ENCODE peak calls at places on chromosome 15, in eight cellular contexts. R, E, T, V, N, W, G and L are unnamed samples.

GRCh38 chr15:86362556-86362955 is 282.9 kb downstream of the AGBL1 start:
- DNase-seq in W (no peak), E (peak), V (no peak), G (no peak), R (no peak), N (no peak), T (no peak), L (no peak)

GRCh38 chr15:25545017-25545416 is 106.2 kb upstream of the UBE3A start:
- DNase-seq in E (no peak), G (no peak), R (no peak), V (no peak), T (no peak), W (no peak), N (no peak), L (no peak)

GRCh38 chr15:48096813-48097212 is 24.0 kb upstream of the SLC24A5 start:
- DNase-seq in E (peak), W (no peak), R (no peak), T (no peak), V (no peak), N (peak), G (no peak), L (no peak)

GRCh38 chr15:70604671-70605070 is 158.7 kb downstream of the UACA start:
- DNase-seq in V (no peak), W (no peak), E (no peak), G (peak), R (no peak), N (peak), T (no peak), L (no peak)

GRCh38 chr15:31046759-31047359 is 54.7 kb downstream of the TRPM1 start:
- DNase-seq in G (no peak), R (peak), T (no peak), W (no peak), E (no peak), N (no peak), V (no peak), L (no peak)

GRCh38 chr15:48062476-48062875 is 58.3 kb upstream of the SLC24A5 start:
- DNase-seq in R (no peak), W (no peak), N (peak), T (no peak), V (no peak), E (no peak), G (no peak), L (no peak)

GRCh38 chr15:48550822-48551525 is 94.5 kb downstream of the FBN1 start:
- DNase-seq in T (no peak), W (no peak), N (no peak), R (no peak), E (no peak), G (no peak), V (no peak), L (no peak)

GRCh38 chr15:47466357-47466756 is 250.9 kb upstream of the SEMA6D start:
- DNase-seq in R (no peak), V (no peak), W (no peak), T (no peak), G (no peak), E (peak), N (peak), L (no peak)

GRCh38 chr15:61115241-61115640 is 113.9 kb downstream of the RORA start:
- DNase-seq in R (no peak), W (no peak), V (no peak), N (peak), T (no peak), G (no peak), E (no peak), L (no peak)

GRCh38 chr15:52010633-52011595 is 8.1 kb upstream of the MAPK6 start:
- DNase-seq in G (no peak), E (peak), V (no peak), N (peak), T (peak), R (no peak), W (peak), L (no peak)

GRCh38 chr15:100030586-100031249 is 297.5 kb upstream of the LYSMD4 start:
- DNase-seq in G (no peak), V (no peak), T (no peak), W (no peak), N (peak), R (no peak), E (no peak), L (no peak)

GRCh38 chr15:51093865-51094605 is 671 bp downstream of the TNFAIP8L3 start:
- DNase-seq in E (no peak), N (peak), R (peak), T (no peak), V (no peak), W (peak), G (peak), L (peak)

GRCh38 chr15:78640840-78641733 is at the start of gene CHRNB4:
- DNase-seq in E (peak), N (peak), G (peak), T (no peak), V (no peak), W (no peak), R (no peak), L (no peak)

GRCh38 chr15:34347951-34348638 is 5.0 kb downstream of the NUTM1 start:
- DNase-seq in W (no peak), R (no peak), V (no peak), T (no peak), G (no peak), E (no peak), N (no peak), L (no peak)

GRCh38 chr15:57527382-57528091 is 64.2 kb upstream of the MYZAP start:
- DNase-seq in R (no peak), N (peak), G (peak), T (no peak), V (no peak), W (no peak), E (peak), L (no peak)

GRCh38 chr15:39028069-39028468 is 463.5 kb upstream of the RASGRP1 start:
- DNase-seq in N (peak), G (no peak), E (no peak), T (no peak), V (no peak), W (no peak), R (peak), L (no peak)

GRCh38 chr15:92906563-92907081 is 6.5 kb downstream of the CHD2 start:
- DNase-seq in V (no peak), G (no peak), R (no peak), W (no peak), E (peak), T (no peak), N (no peak), L (no peak)

GRCh38 chr15:37764733-37765191 is 169.7 kb upstream of the TMCO5A start:
- DNase-seq in R (no peak), G (peak), W (no peak), T (peak), V (no peak), N (peak), E (no peak), L (no peak)

GRCh38 chr15:62603757-62604156 is 438.7 kb upstream of the C2CD4B start:
- DNase-seq in N (peak), G (no peak), V (no peak), E (peak), T (no peak), R (no peak), W (no peak), L (no peak)

GRCh38 chr15:31102049-31102321 is 460 bp upstream of the TRPM1 start:
- DNase-seq in W (no peak), N (no peak), G (peak), T (no peak), V (no peak), R (no peak), E (no peak), L (no peak)

GRCh38 chr15:66400351-66400774 is 13.7 kb downstream of the MAP2K1 start:
- DNase-seq in N (no peak), V (no peak), W (no peak), E (no peak), R (no peak), G (no peak), T (no peak), L (no peak)

GRCh38 chr15:83658406-83658805 is 4.5 kb downstream of the ADAMTSL3 start:
- DNase-seq in R (peak), G (no peak), V (no peak), W (peak), N (peak), T (no peak), E (no peak), L (peak)

GRCh38 chr15:73389971-73390544 is 21.3 kb upstream of the HCN4 start:
- DNase-seq in R (no peak), E (no peak), V (no peak), W (no peak), T (no peak), G (no peak), N (no peak), L (no peak)

GRCh38 chr15:95995375-95996168 is 334.9 kb upstream of the NR2F2 start:
- DNase-seq in E (no peak), N (peak), W (no peak), R (no peak), V (no peak), T (no peak), G (no peak), L (no peak)

GRCh38 chr15:83734487-83734886 is 80.6 kb downstream of the ADAMTSL3 start:
- DNase-seq in N (peak), W (no peak), G (peak), R (no peak), T (no peak), V (no peak), E (peak), L (no peak)

GRCh38 chr15:94040523-94041248 is 190.7 kb upstream of the MCTP2 start:
- DNase-seq in T (no peak), N (no peak), W (no peak), R (no peak), E (no peak), G (no peak), V (no peak), L (no peak)

GRCh38 chr15:95680693-95681092 is 649.8 kb upstream of the NR2F2 start:
- DNase-seq in V (no peak), R (no peak), W (no peak), G (no peak), N (no peak), E (no peak), T (no peak), L (no peak)

GRCh38 chr15:79721256-79721655 is 175.6 kb downstream of the MTHFS start:
- DNase-seq in W (no peak), R (no peak), G (no peak), T (no peak), V (no peak), N (peak), E (no peak), L (no peak)

GRCh38 chr15:23420806-23421575 is 26.1 kb downstream of the GOLGA6L2 start:
- DNase-seq in E (no peak), V (no peak), N (no peak), W (no peak), T (no peak), R (no peak), G (no peak), L (no peak)

GRCh38 chr15:39171944-39172368 is 408.9 kb upstream of the THBS1 start:
- DNase-seq in E (peak), T (peak), V (peak), N (peak), R (peak), G (peak), W (peak), L (peak)

GRCh38 chr15:63465104-63465503 is 39.3 kb upstream of the USP3 start:
- DNase-seq in V (no peak), R (no peak), T (no peak), W (no peak), N (peak), E (no peak), G (no peak), L (no peak)

GRCh38 chr15:58003810-58004209 is 61.7 kb downstream of the ALDH1A2 start:
- DNase-seq in G (no peak), V (no peak), W (no peak), R (no peak), N (no peak), T (no peak), E (no peak), L (no peak)

GRCh38 chr15:45667002-45667401 is 32.2 kb downstream of the SQOR start:
- DNase-seq in N (no peak), G (no peak), V (no peak), T (no peak), R (no peak), E (no peak), W (no peak), L (no peak)

GRCh38 chr15:45668386-45668785 is 33.6 kb downstream of the SQOR start:
- DNase-seq in N (no peak), T (no peak), E (no peak), W (no peak), V (no peak), R (no peak), G (no peak), L (no peak)

GRCh38 chr15:45669422-45669821 is 34.6 kb downstream of the SQOR start:
- DNase-seq in W (no peak), T (no peak), E (no peak), N (no peak), R (no peak), G (no peak), V (no peak), L (no peak)

GRCh38 chr15:45670061-45670460 is 35.2 kb downstream of the SQOR start:
- DNase-seq in W (no peak), R (no peak), T (no peak), N (peak), G (no peak), V (no peak), E (no peak), L (no peak)

DNA sequence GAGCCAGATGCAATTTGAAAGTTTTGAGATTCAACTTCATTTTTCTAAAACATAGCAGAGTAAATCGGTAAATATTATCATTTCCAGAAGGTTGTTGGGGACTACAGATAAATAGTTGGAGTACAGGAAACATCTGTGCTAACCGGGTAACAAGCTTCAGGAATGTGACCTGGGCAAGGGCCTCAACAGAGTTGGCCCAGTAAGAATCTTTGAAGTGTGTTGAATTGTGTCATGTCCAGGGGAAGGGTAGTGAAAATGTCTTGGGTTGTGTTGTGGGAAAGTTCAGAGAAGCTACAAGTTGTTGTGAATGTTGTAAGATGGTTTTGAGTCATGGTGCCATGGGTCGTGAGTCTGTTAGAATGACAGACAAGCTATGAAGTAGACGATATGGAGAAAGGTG is 35.7 kb downstream of the SQOR start:
- DNase-seq in N (peak), T (no peak), V (no peak), E (no peak), G (no peak), R (no peak), W (no peak), L (no peak)
- H3K4me3 ChIP-seq in N (no peak), T (no peak), V (no peak), E (no peak), G (no peak), R (no peak), W (no peak), L (no peak)

GRCh38 chr15:29695486-29696167 is 126.6 kb downstream of the TJP1 start:
- DNase-seq in W (no peak), R (no peak), E (no peak), T (no peak), V (no peak), G (peak), N (no peak), L (no peak)

GRCh38 chr15:29689724-29689986 is 132.6 kb downstream of the TJP1 start:
- DNase-seq in V (no peak), G (no peak), E (no peak), W (no peak), T (no peak), R (no peak), N (no peak), L (no peak)

GRCh38 chr15:29690765-29691475 is 131.3 kb downstream of the TJP1 start:
- DNase-seq in R (no peak), N (no peak), G (no peak), E (no peak), W (no peak), V (no peak), T (no peak), L (no peak)

GRCh38 chr15:29693225-29693624 is 129.0 kb downstream of the TJP1 start:
- DNase-seq in V (no peak), R (no peak), N (no peak), T (no peak), G (no peak), W (no peak), E (no peak), L (no peak)

GRCh38 chr15:29692527-29692926 is 129.7 kb downstream of the TJP1 start:
- DNase-seq in R (no peak), T (no peak), N (no peak), W (no peak), E (no peak), V (no peak), G (peak), L (no peak)
- TF ChIP-seq CTCF in R (peak), T (no peak), N (peak), W (no peak), E (no peak), V (no peak), G (peak), L (no peak)

DNA sequence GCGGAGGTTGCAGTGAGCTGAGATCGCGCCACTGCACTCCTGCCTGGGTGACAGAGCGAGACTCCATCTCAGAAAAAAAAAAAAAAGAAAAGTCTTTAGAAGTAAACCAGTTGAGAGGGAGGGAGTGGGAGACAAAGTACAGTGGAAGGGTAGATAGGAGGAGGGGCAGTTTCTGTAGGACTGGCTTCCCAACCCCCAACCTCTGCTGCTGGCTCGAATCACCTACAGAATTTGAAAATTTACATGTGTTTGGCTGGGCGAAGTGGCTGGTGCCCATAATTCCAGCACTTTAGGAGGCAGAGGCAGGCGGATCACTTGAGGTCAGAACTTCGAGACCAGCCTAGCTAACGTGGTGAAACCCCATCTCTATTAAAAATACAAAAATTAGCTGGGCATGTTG is 24.1 kb upstream of the SEMA4B start:
- DNase-seq in N (no peak), V (no peak), W (no peak), T (no peak), R (no peak), E (no peak), G (no peak), L (no peak)
- H3K27ac ChIP-seq in N (no peak), V (no peak), W (no peak), T (no peak), R (peak), E (no peak), G (no peak), L (no peak)

DNA sequence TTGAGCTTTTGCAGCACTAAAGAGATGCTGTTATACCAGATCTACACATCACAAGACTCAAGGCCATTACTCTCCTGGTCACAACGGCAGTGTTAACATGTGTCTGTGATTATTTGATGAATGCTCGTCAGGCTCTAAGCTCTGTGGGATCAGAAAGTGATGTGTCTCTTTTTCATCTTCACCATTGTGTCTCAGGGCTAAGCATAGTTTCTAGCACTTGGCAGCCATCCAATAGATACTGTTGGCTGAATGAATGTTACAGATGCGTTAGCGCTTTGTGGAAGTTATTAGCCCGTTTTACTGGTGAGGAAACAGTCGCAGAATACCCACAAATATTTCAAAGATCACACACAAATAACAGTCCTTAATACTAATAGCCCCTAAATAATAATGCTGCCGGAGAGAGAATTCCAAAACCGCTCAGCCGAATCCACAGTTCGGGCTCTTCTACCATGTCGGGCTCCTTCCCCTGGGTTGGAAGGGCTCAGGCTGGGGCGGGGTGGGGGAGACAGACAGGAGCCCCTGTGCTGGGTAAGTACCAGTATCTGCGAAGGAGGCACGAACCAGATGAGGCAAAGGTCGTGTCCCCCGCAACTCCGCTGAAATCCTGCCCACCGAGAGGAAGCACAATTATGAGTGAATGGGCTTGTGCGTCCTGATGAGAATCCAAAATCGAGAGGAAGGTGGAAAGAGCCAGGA is 1.1 kb upstream of the FAM81A start:
- DNase-seq in E (no peak), N (peak), R (no peak), W (no peak), T (no peak), V (no peak), G (peak), L (no peak)
- H3K4me3 ChIP-seq in E (no peak), N (peak), R (peak), W (peak), T (peak), V (peak), G (peak), L (peak)

GRCh38 chr15:44029003-44029402 is 166.1 kb downstream of the FRMD5 start:
- DNase-seq in T (no peak), E (no peak), W (no peak), N (peak), R (no peak), G (no peak), V (no peak), L (no peak)

GRCh38 chr15:44028349-44028748 is 166.7 kb downstream of the FRMD5 start:
- DNase-seq in G (no peak), N (no peak), E (no peak), T (no peak), R (no peak), W (no peak), V (no peak), L (no peak)

GRCh38 chr15:44033894-44034293 is 161.2 kb downstream of the FRMD5 start:
- DNase-seq in R (no peak), V (peak), T (no peak), W (no peak), G (no peak), E (no peak), N (peak), L (no peak)

GRCh38 chr15:44034334-44034733 is 160.7 kb downstream of the FRMD5 start:
- DNase-seq in R (no peak), V (no peak), W (no peak), E (no peak), N (peak), G (no peak), T (no peak), L (no peak)

GRCh38 chr15:44029940-44030568 is 165.0 kb downstream of the FRMD5 start:
- DNase-seq in G (no peak), R (no peak), V (no peak), W (no peak), T (no peak), E (no peak), N (peak), L (no peak)
- TF ChIP-seq CTCF in G (no peak), R (no peak), V (no peak), W (no peak), T (no peak), E (no peak), N (no peak), L (no peak)